ENCODE peak calls at places on chromosome 7, in six cellular contexts. One of them, this sample, is unnamed.

GRCh38 chr7:128420773-128421172 is 11.0 kb upstream of the IMPDH1 start:
- DNase-seq in ecto neural progenitor cell: no peak
- DNase-seq in kidney glomerular epithelial cell: no peak
- DNase-seq in RPMI7951: no peak
- DNase-seq in Caco-2: no peak
- DNase-seq in H54: no peak
- DNase-seq in this sample: no peak

GRCh38 chr7:47253650-47254080 is 328.2 kb downstream of the TNS3 start:
- DNase-seq in ecto neural progenitor cell: peak; percentile 58
- DNase-seq in kidney glomerular epithelial cell: peak; percentile 36
- DNase-seq in RPMI7951: peak; percentile 99
- DNase-seq in Caco-2: no peak
- DNase-seq in H54: peak; percentile 94
- DNase-seq in this sample: no peak

GRCh38 chr7:33757563-33758165 is 147.7 kb upstream of the BMPER start:
- DNase-seq in ecto neural progenitor cell: no peak
- DNase-seq in kidney glomerular epithelial cell: peak; percentile 63
- DNase-seq in RPMI7951: peak; percentile 62
- DNase-seq in Caco-2: no peak
- DNase-seq in H54: no peak
- DNase-seq in this sample: no peak

GRCh38 chr7:83178066-83178465 is 15.4 kb upstream of the PCLO start:
- DNase-seq in ecto neural progenitor cell: no peak
- DNase-seq in kidney glomerular epithelial cell: no peak
- DNase-seq in RPMI7951: no peak
- DNase-seq in Caco-2: no peak
- DNase-seq in H54: no peak
- DNase-seq in this sample: no peak

GRCh38 chr7:4070214-4070613 is 611.9 kb upstream of the FOXK1 start:
- DNase-seq in ecto neural progenitor cell: no peak
- DNase-seq in kidney glomerular epithelial cell: no peak
- DNase-seq in RPMI7951: no peak
- DNase-seq in Caco-2: no peak
- DNase-seq in H54: no peak
- DNase-seq in this sample: no peak

GRCh38 chr7:41110186-41110585 is 592.7 kb downstream of the INHBA start:
- DNase-seq in ecto neural progenitor cell: no peak
- DNase-seq in kidney glomerular epithelial cell: no peak
- DNase-seq in RPMI7951: peak; percentile 80
- DNase-seq in Caco-2: no peak
- DNase-seq in H54: no peak
- DNase-seq in this sample: no peak

GRCh38 chr7:139061416-139061815 is 25.6 kb upstream of the ZC3HAV1L start:
- DNase-seq in ecto neural progenitor cell: no peak
- DNase-seq in kidney glomerular epithelial cell: no peak
- DNase-seq in RPMI7951: no peak
- DNase-seq in Caco-2: no peak
- DNase-seq in H54: no peak
- DNase-seq in this sample: no peak

GRCh38 chr7:36273836-36274235 is 115.8 kb upstream of the ANLN start:
- DNase-seq in ecto neural progenitor cell: peak; percentile 32
- DNase-seq in kidney glomerular epithelial cell: no peak
- DNase-seq in RPMI7951: no peak
- DNase-seq in Caco-2: no peak
- DNase-seq in H54: no peak
- DNase-seq in this sample: no peak

GRCh38 chr7:93016085-93016471 is 101.7 kb downstream of the SAMD9 start:
- DNase-seq in ecto neural progenitor cell: no peak
- DNase-seq in kidney glomerular epithelial cell: peak; percentile 23
- DNase-seq in RPMI7951: peak; percentile 11
- DNase-seq in Caco-2: no peak
- DNase-seq in H54: no peak
- DNase-seq in this sample: no peak

GRCh38 chr7:131045526-131045925 is 282.1 kb upstream of the MKLN1 start:
- DNase-seq in ecto neural progenitor cell: no peak
- DNase-seq in kidney glomerular epithelial cell: no peak
- DNase-seq in RPMI7951: no peak
- DNase-seq in Caco-2: no peak
- DNase-seq in H54: no peak
- DNase-seq in this sample: no peak

GRCh38 chr7:41472427-41473125 is 230.3 kb downstream of the INHBA start:
- DNase-seq in ecto neural progenitor cell: no peak
- DNase-seq in kidney glomerular epithelial cell: no peak
- DNase-seq in RPMI7951: peak; percentile 35
- DNase-seq in Caco-2: no peak
- DNase-seq in H54: no peak
- DNase-seq in this sample: no peak

GRCh38 chr7:159016591-159016990 is 128.1 kb downstream of the VIPR2 start:
- DNase-seq in ecto neural progenitor cell: no peak
- DNase-seq in kidney glomerular epithelial cell: no peak
- DNase-seq in RPMI7951: no peak
- DNase-seq in Caco-2: no peak
- DNase-seq in H54: no peak
- DNase-seq in this sample: no peak

GRCh38 chr7:156064921-156065386 is 252.7 kb upstream of the SHH start:
- DNase-seq in ecto neural progenitor cell: no peak
- DNase-seq in kidney glomerular epithelial cell: peak; percentile 65
- DNase-seq in RPMI7951: peak; percentile 24
- DNase-seq in Caco-2: peak; percentile 63
- DNase-seq in H54: peak; percentile 46
- DNase-seq in this sample: no peak

This sample was measured in NCI-H510A.